ENCODE peak calls at places on chromosomes 11 and 22, in five cellular contexts. One of them, this sample, is unnamed.

GRCh38 chr11:60842688-60843605 is 1.0 kb downstream of the CCDC86 start:
- DNase-seq in Panc1: no peak
- DNase-seq in BJ: no peak
- DNase-seq in heart left ventricle: no peak
- DNase-seq in ovary: no peak
- DNase-seq in this sample: peak; percentile 4

GRCh38 chr22:35549338-35549737 is 8.7 kb downstream of the RASD2 start:
- DNase-seq in Panc1: no peak
- DNase-seq in BJ: no peak
- DNase-seq in heart left ventricle: peak; percentile 54
- DNase-seq in ovary: peak; percentile 85
- DNase-seq in this sample: no peak

GRCh38 chr11:70323811-70324210 is 53.3 kb downstream of the PPFIA1 start:
- DNase-seq in Panc1: no peak
- DNase-seq in BJ: no peak
- DNase-seq in heart left ventricle: no peak
- DNase-seq in ovary: no peak
- DNase-seq in this sample: no peak

GRCh38 chr11:65445101-65445603 is 22.6 kb downstream of the NEAT1 start:
- DNase-seq in Panc1: no peak
- DNase-seq in BJ: no peak
- DNase-seq in heart left ventricle: no peak
- DNase-seq in ovary: peak; percentile 38
- DNase-seq in this sample: peak; percentile 52

GRCh38 chr11:115682101-115682500 is 177.9 kb upstream of the CADM1 start:
- DNase-seq in Panc1: no peak
- DNase-seq in BJ: no peak
- DNase-seq in heart left ventricle: no peak
- DNase-seq in ovary: no peak
- DNase-seq in this sample: no peak

GRCh38 chr11:79413258-79413657 is 27.6 kb downstream of the TENM4 start:
- DNase-seq in Panc1: no peak
- DNase-seq in BJ: peak; percentile 79
- DNase-seq in heart left ventricle: peak; percentile 83
- DNase-seq in ovary: peak; percentile 94
- DNase-seq in this sample: peak; percentile 38

GRCh38 chr11:1508986-1509385 is 22.4 kb upstream of the MOB2 start:
- DNase-seq in Panc1: no peak
- DNase-seq in BJ: no peak
- DNase-seq in heart left ventricle: no peak
- DNase-seq in ovary: no peak
- DNase-seq in this sample: no peak

GRCh38 chr11:108929241-108929640 is 264.4 kb downstream of the DDX10 start:
- DNase-seq in Panc1: peak; percentile 94
- DNase-seq in BJ: peak; percentile 82
- DNase-seq in heart left ventricle: no peak
- DNase-seq in ovary: no peak
- DNase-seq in this sample: no peak

GRCh38 chr11:128963744-128964340 is 21.2 kb upstream of the TP53AIP1 start:
- DNase-seq in Panc1: no peak
- DNase-seq in BJ: no peak
- DNase-seq in heart left ventricle: no peak
- DNase-seq in ovary: no peak
- DNase-seq in this sample: no peak

GRCh38 chr22:41238570-41239442 is 1.9 kb downstream of the CHADL start:
- DNase-seq in Panc1: no peak
- DNase-seq in BJ: no peak
- DNase-seq in heart left ventricle: no peak
- DNase-seq in ovary: no peak
- DNase-seq in this sample: no peak

GRCh38 chr22:38267086-38267485 is 5.7 kb downstream of the TMEM184B start:
- DNase-seq in Panc1: no peak
- DNase-seq in BJ: no peak
- DNase-seq in heart left ventricle: peak; percentile 80
- DNase-seq in ovary: no peak
- DNase-seq in this sample: no peak

GRCh38 chr11:76962583-76963416 is 71.4 kb upstream of the B3GNT6 start:
- DNase-seq in Panc1: no peak
- DNase-seq in BJ: no peak
- DNase-seq in heart left ventricle: no peak
- DNase-seq in ovary: no peak
- DNase-seq in this sample: no peak

GRCh38 chr11:74592063-74592440 is 330 bp upstream of the POLD3 start:
- DNase-seq in Panc1: no peak
- DNase-seq in BJ: no peak
- DNase-seq in heart left ventricle: no peak
- DNase-seq in ovary: no peak
- DNase-seq in this sample: no peak

GRCh38 chr11:1772270-1773130 is 8.8 kb upstream of the CTSD start:
- DNase-seq in Panc1: peak; percentile 87
- DNase-seq in BJ: peak; percentile 72
- DNase-seq in heart left ventricle: no peak
- DNase-seq in ovary: peak; percentile 54
- DNase-seq in this sample: peak; percentile 48

GRCh38 chr11:67347964-67348749 is 5.2 kb downstream of the POLD4 start:
- DNase-seq in Panc1: no peak
- DNase-seq in BJ: no peak
- DNase-seq in heart left ventricle: no peak
- DNase-seq in ovary: no peak
- DNase-seq in this sample: no peak

GRCh38 chr11:128210148-128210940 is 377.0 kb downstream of the ETS1 start:
- DNase-seq in Panc1: peak; percentile 99
- DNase-seq in BJ: peak; percentile 82
- DNase-seq in heart left ventricle: no peak
- DNase-seq in ovary: no peak
- DNase-seq in this sample: peak; percentile 49

GRCh38 chr22:50270302-50271010 is at the start of gene MAPK11:
- DNase-seq in Panc1: no peak
- DNase-seq in BJ: no peak
- DNase-seq in heart left ventricle: peak; percentile 85
- DNase-seq in ovary: peak; percentile 79
- DNase-seq in this sample: peak; percentile 70

GRCh38 chr22:26883393-26883792 is 226.0 kb downstream of the MIAT start:
- DNase-seq in Panc1: no peak
- DNase-seq in BJ: no peak
- DNase-seq in heart left ventricle: no peak
- DNase-seq in ovary: no peak
- DNase-seq in this sample: no peak

GRCh38 chr22:19094393-19094997 is 27.7 kb downstream of the DGCR2 start:
- DNase-seq in Panc1: no peak
- DNase-seq in BJ: no peak
- DNase-seq in heart left ventricle: no peak
- DNase-seq in ovary: no peak
- DNase-seq in this sample: no peak

GRCh38 chr11:75784085-75784478 is 15.5 kb downstream of the DGAT2 start:
- DNase-seq in Panc1: no peak
- DNase-seq in BJ: no peak
- DNase-seq in heart left ventricle: no peak
- DNase-seq in ovary: no peak
- DNase-seq in this sample: no peak

GRCh38 chr11:57081356-57081755 is 92.6 kb downstream of the OR5AK2 start:
- DNase-seq in Panc1: no peak
- DNase-seq in BJ: no peak
- DNase-seq in heart left ventricle: no peak
- DNase-seq in ovary: no peak
- DNase-seq in this sample: no peak

GRCh38 chr22:28246392-28246791 is 327.3 kb upstream of the PITPNB start:
- DNase-seq in Panc1: no peak
- DNase-seq in BJ: peak; percentile 50
- DNase-seq in heart left ventricle: no peak
- DNase-seq in ovary: no peak
- DNase-seq in this sample: no peak

GRCh38 chr11:34653031-34653430 is 32.1 kb downstream of the EHF start:
- DNase-seq in Panc1: no peak
- DNase-seq in BJ: no peak
- DNase-seq in heart left ventricle: no peak
- DNase-seq in ovary: no peak
- DNase-seq in this sample: no peak

GRCh38 chr11:126465573-126466287 is 110.2 kb downstream of the ST3GAL4 start:
- DNase-seq in Panc1: no peak
- DNase-seq in BJ: no peak
- DNase-seq in heart left ventricle: no peak
- DNase-seq in ovary: no peak
- DNase-seq in this sample: peak; percentile 20

GRCh38 chr11:132033051-132033450 is 662.6 kb downstream of the NTM start:
- DNase-seq in Panc1: no peak
- DNase-seq in BJ: no peak
- DNase-seq in heart left ventricle: no peak
- DNase-seq in ovary: no peak
- DNase-seq in this sample: no peak

GRCh38 chr22:38415561-38416321 is 39.3 kb downstream of the KCNJ4 start:
- DNase-seq in Panc1: no peak
- DNase-seq in BJ: no peak
- DNase-seq in heart left ventricle: peak; percentile 70
- DNase-seq in ovary: peak; percentile 33
- DNase-seq in this sample: no peak

GRCh38 chr22:45612940-45613339 is 58.7 kb upstream of the ATXN10 start:
- DNase-seq in Panc1: no peak
- DNase-seq in BJ: no peak
- DNase-seq in heart left ventricle: no peak
- DNase-seq in ovary: no peak
- DNase-seq in this sample: no peak

GRCh38 chr11:45280449-45280848 is 5.7 kb downstream of the SYT13 start:
- DNase-seq in Panc1: no peak
- DNase-seq in BJ: no peak
- DNase-seq in heart left ventricle: no peak
- DNase-seq in ovary: no peak
- DNase-seq in this sample: no peak

GRCh38 chr22:31829505-31829904 is 75.7 kb downstream of the DEPDC5 start:
- DNase-seq in Panc1: peak; percentile 20
- DNase-seq in BJ: peak; percentile 79
- DNase-seq in heart left ventricle: no peak
- DNase-seq in ovary: peak; percentile 38
- DNase-seq in this sample: no peak

GRCh38 chr11:1227551-1228182 is 4.8 kb downstream of the MUC5B start:
- DNase-seq in Panc1: no peak
- DNase-seq in BJ: no peak
- DNase-seq in heart left ventricle: no peak
- DNase-seq in ovary: no peak
- DNase-seq in this sample: peak; percentile 30

GRCh38 chr22:42001127-42001526 is 2.5 kb downstream of the WBP2NL start:
- DNase-seq in Panc1: no peak
- DNase-seq in BJ: no peak
- DNase-seq in heart left ventricle: no peak
- DNase-seq in ovary: no peak
- DNase-seq in this sample: no peak

GRCh38 chr11:121761171-121761570 is 308.4 kb upstream of the SORL1-AS1 start:
- DNase-seq in Panc1: no peak
- DNase-seq in BJ: no peak
- DNase-seq in heart left ventricle: no peak
- DNase-seq in ovary: no peak
- DNase-seq in this sample: no peak

GRCh38 chr11:121766138-121766537 is 313.4 kb upstream of the SORL1-AS1 start:
- DNase-seq in Panc1: no peak
- DNase-seq in BJ: no peak
- DNase-seq in heart left ventricle: no peak
- DNase-seq in ovary: no peak
- DNase-seq in this sample: no peak

GRCh38 chr11:121767433-121767832 is 314.7 kb upstream of the SORL1-AS1 start:
- DNase-seq in Panc1: no peak
- DNase-seq in BJ: no peak
- DNase-seq in heart left ventricle: no peak
- DNase-seq in ovary: no peak
- DNase-seq in this sample: no peak

GRCh38 chr11:121763526-121763925 is 310.8 kb upstream of the SORL1-AS1 start:
- DNase-seq in Panc1: no peak
- DNase-seq in BJ: no peak
- DNase-seq in heart left ventricle: no peak
- DNase-seq in ovary: no peak
- DNase-seq in this sample: no peak

GRCh38 chr11:121762820-121763219 is 310.1 kb upstream of the SORL1-AS1 start:
- DNase-seq in Panc1: no peak
- DNase-seq in BJ: no peak
- DNase-seq in heart left ventricle: peak; percentile 19
- DNase-seq in ovary: peak; percentile 70
- DNase-seq in this sample: peak; percentile 8
- H3K4me3 ChIP-seq in Panc1: no peak overlapping the region
- H3K4me3 ChIP-seq in BJ: no peak overlapping the region
- H3K4me3 ChIP-seq in heart left ventricle: no peak overlapping the region
- H3K4me3 ChIP-seq in ovary: no peak overlapping the region
- H3K4me3 ChIP-seq in this sample: no peak overlapping the region

GRCh38 chr11:10805741-10806140 is 3.0 kb downstream of the EIF4G2 start:
- DNase-seq in Panc1: no peak
- DNase-seq in BJ: no peak
- DNase-seq in heart left ventricle: no peak
- DNase-seq in ovary: no peak
- DNase-seq in this sample: no peak
- H3K4me3 ChIP-seq in Panc1: peak overlapping the region; percentile 83
- H3K4me3 ChIP-seq in BJ: peak overlapping the region; percentile 13
- H3K4me3 ChIP-seq in heart left ventricle: peak overlapping the region; percentile 7
- H3K4me3 ChIP-seq in ovary: no peak overlapping the region
- H3K4me3 ChIP-seq in this sample: no peak overlapping the region

DNA sequence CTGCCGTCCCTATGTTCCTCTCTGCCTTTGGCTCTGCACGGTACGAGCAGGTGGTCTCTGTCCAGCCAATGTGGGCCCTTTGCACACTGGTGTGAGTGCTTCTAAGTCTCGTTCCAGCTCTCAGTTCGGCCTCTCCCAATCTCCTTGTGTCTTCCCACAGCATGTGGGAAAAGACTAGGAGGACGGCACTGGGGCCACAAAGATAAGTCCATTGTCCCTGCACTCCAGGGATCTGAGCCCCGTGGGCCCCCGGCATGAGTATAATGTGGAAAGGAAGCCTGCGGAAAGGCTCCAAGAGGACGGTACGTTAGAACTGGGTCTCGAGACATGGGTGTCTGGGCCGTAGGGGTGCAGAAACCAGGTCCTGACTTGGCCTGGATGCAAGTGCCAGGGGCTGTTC is 16.4 kb downstream of the MYEOV start:
- DNase-seq in Panc1: no peak
- DNase-seq in BJ: no peak
- DNase-seq in heart left ventricle: no peak
- DNase-seq in ovary: peak; percentile 11
- DNase-seq in this sample: no peak
- H3K4me3 ChIP-seq in Panc1: no peak overlapping the region
- H3K4me3 ChIP-seq in BJ: no peak overlapping the region
- H3K4me3 ChIP-seq in heart left ventricle: no peak overlapping the region
- H3K4me3 ChIP-seq in ovary: no peak overlapping the region
- H3K4me3 ChIP-seq in this sample: no peak overlapping the region

DNA sequence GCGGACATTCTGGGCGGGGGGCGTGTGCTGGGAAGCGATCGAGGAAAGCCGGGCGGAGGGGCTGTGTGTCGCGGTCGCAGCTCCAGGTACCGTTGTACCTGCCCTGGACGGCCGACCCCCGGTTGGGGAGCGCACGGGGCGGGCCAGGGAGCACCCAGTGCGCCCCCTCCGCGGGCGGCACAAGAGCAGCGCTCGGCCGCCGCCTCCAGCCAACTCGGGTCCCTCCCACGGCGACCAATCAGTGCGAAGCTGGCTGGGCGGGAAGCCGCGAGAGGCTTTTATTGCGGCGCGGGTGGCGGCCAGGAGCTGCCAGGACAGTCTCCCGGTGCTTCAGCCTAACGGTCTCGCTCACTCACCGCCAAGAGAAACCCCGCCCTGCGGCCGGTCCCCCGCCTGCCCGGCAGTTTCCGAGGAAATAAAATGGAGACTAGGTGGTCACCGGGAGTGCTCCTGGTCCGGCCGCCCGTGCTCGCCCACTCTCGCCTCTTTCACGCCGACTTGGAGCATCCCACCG is 1.7 kb downstream of the NCAM1 start:
- DNase-seq in Panc1: no peak
- DNase-seq in BJ: no peak
- DNase-seq in heart left ventricle: peak; percentile 80
- DNase-seq in ovary: peak; percentile 84
- DNase-seq in this sample: no peak
- H3K4me3 ChIP-seq in Panc1: no peak overlapping the region
- H3K4me3 ChIP-seq in BJ: peak overlapping the region; percentile 39
- H3K4me3 ChIP-seq in heart left ventricle: peak overlapping the region; percentile 71
- H3K4me3 ChIP-seq in ovary: peak overlapping the region; percentile 62
- H3K4me3 ChIP-seq in this sample: peak overlapping the region; percentile 31

This sample was measured in pancreas.